ENCODE peak calls at places on chromosomes 11 and 22, in eight cellular contexts. J is epithelial cell of esophagus; F is SHP77; X is RPMI7951; W is NCI-H774; O is stimulated activated CD4-positive, alpha-beta T cell treated with anti-CD3 and anti-CD28 coated beads, TNF-alpha, amount 100 ng/mL, for 24 hours; L is ovary; G is hepatocyte. R is an unnamed sample.

GRCh38 chr11:66317766-66318575 is 1.1 kb upstream of the CD248 start:
- DNase-seq in G (peak; percentile 82), O (no peak), W (no peak), F (peak; percentile 49), L (peak; percentile 75), J (peak; percentile 79), X (peak; percentile 80), R (no peak)

GRCh38 chr11:18696638-18697225 is 1.8 kb upstream of the TMEM86A start:
- DNase-seq in X (peak; percentile 25), W (no peak), L (no peak), G (no peak), O (no peak), J (peak; percentile 50), F (no peak), R (peak; percentile 66)

GRCh38 chr11:46121724-46122477 is 647 bp upstream of the PHF21A start:
- DNase-seq in J (peak; percentile 93), L (peak; percentile 84), X (peak; percentile 89), G (peak; percentile 93), O (no peak), W (peak; percentile 82), F (peak; percentile 82), R (peak; percentile 87)

GRCh38 chr11:65438257-65439151 is 15.9 kb downstream of the NEAT1 start:
- DNase-seq in W (no peak), J (no peak), X (no peak), O (no peak), G (no peak), F (no peak), L (no peak), R (peak; percentile 40)

GRCh38 chr11:11486002-11486401 is 133.0 kb upstream of the CSNK2A3 start:
- DNase-seq in G (no peak), W (no peak), L (no peak), J (no peak), F (no peak), O (no peak), X (no peak), R (no peak)

GRCh38 chr11:74307409-74307808 is 4.0 kb downstream of the P4HA3 start:
- DNase-seq in J (no peak), X (peak; percentile 64), L (no peak), G (peak; percentile 30), O (no peak), W (no peak), F (no peak), R (peak; percentile 68)

GRCh38 chr11:69437001-69437875 is 44.2 kb upstream of the LINC01488 start:
- DNase-seq in X (peak; percentile 61), L (no peak), O (no peak), J (peak; percentile 69), G (peak; percentile 81), W (no peak), F (no peak), R (peak; percentile 86)

GRCh38 chr11:102393272-102393730 is 46.3 kb downstream of the BIRC2 start:
- DNase-seq in X (no peak), L (no peak), F (no peak), G (no peak), O (no peak), W (no peak), J (no peak), R (no peak)

GRCh38 chr11:38553033-38553432 is 1955.0 kb upstream of the RAG2 start:
- DNase-seq in W (no peak), F (no peak), L (no peak), O (no peak), X (no peak), J (no peak), G (no peak), R (peak; percentile 48)

GRCh38 chr22:46905415-46905814 is 143.0 kb downstream of the TBC1D22A start:
- DNase-seq in L (no peak), J (no peak), G (no peak), O (no peak), X (no peak), F (no peak), W (no peak), R (no peak)

GRCh38 chr11:20518323-20518834 is 81.0 kb upstream of the SLC6A5 start:
- DNase-seq in G (no peak), O (no peak), J (no peak), F (no peak), L (no peak), W (peak; percentile 4), X (no peak), R (no peak)

GRCh38 chr11:78208257-78209165 is 19.8 kb downstream of the USP35 start:
- DNase-seq in L (no peak), J (no peak), X (no peak), W (no peak), O (no peak), G (no peak), F (no peak), R (no peak)

GRCh38 chr11:60831501-60832079 is 10.3 kb upstream of the CCDC86 start:
- DNase-seq in G (no peak), L (no peak), O (no peak), J (peak; percentile 74), X (peak; percentile 84), F (no peak), W (no peak), R (peak; percentile 90)

GRCh38 chr11:58576792-58577440 is 1.3 kb upstream of the LPXN start:
- DNase-seq in X (peak; percentile 74), G (peak; percentile 36), F (no peak), W (no peak), O (no peak), J (peak; percentile 41), L (no peak), R (peak; percentile 57)

GRCh38 chr11:61364012-61364396 is 1.8 kb downstream of the TMEM138 start:
- DNase-seq in L (no peak), X (no peak), G (no peak), O (no peak), J (no peak), W (no peak), F (no peak), R (no peak)

GRCh38 chr11:17046690-17047089 is 30.8 kb downstream of the RPS13 start:
- DNase-seq in W (no peak), O (no peak), L (no peak), J (no peak), X (no peak), G (no peak), F (no peak), R (no peak)

GRCh38 chr11:88552377-88553029 is 215.0 kb upstream of the CTSC start:
- DNase-seq in J (peak; percentile 74), L (peak; percentile 16), G (peak; percentile 71), X (peak; percentile 42), W (no peak), O (peak; percentile 9), F (peak; percentile 28), R (peak; percentile 52)

R was measured in M059J.